ENCODE peak calls at places on chromosomes 7 and 10, in seven cellular contexts. Z is IMR-90, S is SK-N-SH, I is HepG2, X is H1, F is GM12878, W is K562. J is an unnamed sample.

GRCh38 chr7:114051871-114052324 is 133.1 kb upstream of the PPP1R3A start:
- DNase-seq in I (no peak), W (no peak), X (no peak), S (no peak), Z (no peak), F (peak; percentile 9), J (no peak)

GRCh38 chr7:94656925-94657731 is 1.2 kb upstream of the SGCE start:
- DNase-seq in I (no peak), Z (peak; percentile 40), X (peak; percentile 51), S (no peak), F (no peak), W (no peak), J (peak; percentile 48)

GRCh38 chr7:75772081-75773077 is at the start of gene CCL26:
- DNase-seq in F (no peak), W (no peak), Z (peak; percentile 79), I (peak; percentile 71), X (no peak), S (no peak), J (peak; percentile 76)

GRCh38 chr7:91082038-91082437 is 182.2 kb upstream of the FZD1 start:
- DNase-seq in I (no peak), F (no peak), S (no peak), Z (peak; percentile 73), W (no peak), X (no peak), J (no peak)

GRCh38 chr10:132407846-132408278 is 10.9 kb downstream of the PWWP2B start:
- DNase-seq in Z (peak; percentile 29), X (peak; percentile 91), W (no peak), I (no peak), S (peak; percentile 55), F (no peak), J (no peak)

GRCh38 chr10:97813311-97813710 is 36.3 kb upstream of the GOLGA7B start:
- DNase-seq in Z (no peak), S (no peak), I (no peak), W (no peak), F (no peak), X (no peak), J (no peak)

GRCh38 chr7:23347007-23347681 is 48.0 kb downstream of the MALSU1 start:
- DNase-seq in F (no peak), X (no peak), S (no peak), I (no peak), Z (no peak), W (peak; percentile 81), J (no peak)

GRCh38 chr7:130904792-130905191 is 170.8 kb upstream of the KLF14 start:
- DNase-seq in S (no peak), F (no peak), W (no peak), Z (peak; percentile 30), X (no peak), I (no peak), J (no peak)

GRCh38 chr7:3245077-3245476 is 56.0 kb upstream of the SDK1 start:
- DNase-seq in S (no peak), X (no peak), F (no peak), W (no peak), I (no peak), Z (peak; percentile 71), J (no peak)

GRCh38 chr7:112492165-112492564 is 11.4 kb downstream of the LSMEM1 start:
- DNase-seq in F (no peak), I (no peak), X (no peak), W (no peak), Z (no peak), S (no peak), J (no peak)

GRCh38 chr10:61618388-61618961 is 44.3 kb upstream of the CABCOCO1 start:
- DNase-seq in W (no peak), S (no peak), I (no peak), F (no peak), X (no peak), Z (no peak), J (no peak)

GRCh38 chr10:101394522-101395133 is 40.7 kb downstream of the BTRC start:
- DNase-seq in Z (no peak), X (no peak), W (peak; percentile 40), I (no peak), S (no peak), F (no peak), J (no peak)

GRCh38 chr10:4981722-4982471 is 18.7 kb downstream of the AKR1C1 start:
- DNase-seq in I (peak; percentile 79), W (peak; percentile 65), Z (peak; percentile 37), S (peak; percentile 12), F (no peak), X (peak; percentile 47), J (peak; percentile 94)

GRCh38 chr7:101524376-101524775 is 104.7 kb downstream of the MYL10 start:
- DNase-seq in I (no peak), F (no peak), S (no peak), X (no peak), Z (no peak), W (no peak), J (no peak)

GRCh38 chr10:112361951-112362770 is 11.8 kb upstream of the ACSL5 start:
- DNase-seq in F (no peak), Z (peak; percentile 37), I (no peak), W (no peak), S (no peak), X (no peak), J (no peak)

GRCh38 chr7:11950281-11950680 is 118.3 kb upstream of the THSD7A start:
- DNase-seq in Z (no peak), S (no peak), F (no peak), X (no peak), I (no peak), W (no peak), J (no peak)

GRCh38 chr10:98246911-98247820 is 20.8 kb downstream of the LOXL4 start:
- DNase-seq in S (no peak), X (no peak), I (no peak), F (no peak), W (no peak), Z (peak; percentile 84), J (no peak)

GRCh38 chr10:79207096-79207357 is 138.3 kb downstream of the ZMIZ1 start:
- DNase-seq in W (no peak), Z (no peak), X (no peak), F (no peak), S (no peak), I (no peak), J (no peak)

GRCh38 chr7:129665013-129665401 is 53.5 kb downstream of the NRF1 start:
- DNase-seq in S (peak; percentile 37), X (peak; percentile 72), W (no peak), I (no peak), Z (peak; percentile 98), F (no peak), J (peak; percentile 38)

GRCh38 chr10:56874950-56875349 is 513.9 kb upstream of the ZWINT start:
- DNase-seq in S (no peak), I (no peak), Z (no peak), X (no peak), W (no peak), F (no peak), J (no peak)

GRCh38 chr10:131166486-131166885 is 145.0 kb downstream of the TCERG1L start:
- DNase-seq in S (no peak), X (no peak), I (no peak), Z (no peak), F (no peak), W (no peak), J (no peak)

GRCh38 chr7:24732646-24733413 is 24.4 kb downstream of the GSDME start:
- DNase-seq in X (no peak), F (no peak), I (peak; percentile 20), Z (peak; percentile 92), W (no peak), S (no peak), J (peak; percentile 71)

GRCh38 chr10:6583447-6583846 is 3.4 kb upstream of the PRKCQ start:
- DNase-seq in F (no peak), I (no peak), S (no peak), Z (no peak), X (no peak), W (peak; percentile 46), J (no peak)

GRCh38 chr10:93548376-93549071 is 17.9 kb upstream of the FFAR4 start:
- DNase-seq in S (no peak), X (no peak), W (no peak), I (no peak), F (no peak), Z (peak; percentile 75), J (peak; percentile 70)

GRCh38 chr7:130144632-130145171 is 60.5 kb downstream of the TMEM209 start:
- DNase-seq in S (no peak), I (peak; percentile 33), F (no peak), X (peak; percentile 32), Z (peak; percentile 58), W (no peak), J (peak; percentile 21)

GRCh38 chr10:70255329-70256299 is 22.4 kb upstream of the PPA1 start:
- DNase-seq in I (peak; percentile 82), F (no peak), W (no peak), Z (no peak), S (no peak), X (no peak), J (no peak)

DNA sequence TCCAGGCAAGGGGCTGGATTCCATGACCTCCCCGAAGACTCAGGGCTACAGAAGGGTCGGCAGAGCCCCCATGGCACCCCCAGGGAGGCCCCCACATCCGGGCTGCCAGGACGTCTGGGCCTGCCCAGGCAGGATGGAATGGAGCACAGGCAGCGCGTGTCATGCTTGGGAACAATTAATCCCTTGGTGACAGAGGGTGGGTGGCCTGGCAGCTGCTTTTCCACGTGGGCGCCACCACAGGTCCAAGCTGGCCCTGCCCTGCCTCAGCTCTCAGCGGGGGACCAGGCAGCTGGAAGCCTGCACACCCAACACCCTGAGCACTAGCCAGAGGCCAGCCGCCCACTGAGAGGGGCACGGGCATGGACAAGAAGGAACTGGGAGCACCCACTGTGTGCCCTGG is 11.4 kb downstream of the ELN start:
- DNase-seq in Z (no peak), X (no peak), F (no peak), W (no peak), S (no peak), I (no peak), J (no peak)
- TF ChIP-seq RFX5 in Z (no peak), X (no peak), F (no peak), W (no peak), S (no peak), I (no peak), J (no peak)

DNA sequence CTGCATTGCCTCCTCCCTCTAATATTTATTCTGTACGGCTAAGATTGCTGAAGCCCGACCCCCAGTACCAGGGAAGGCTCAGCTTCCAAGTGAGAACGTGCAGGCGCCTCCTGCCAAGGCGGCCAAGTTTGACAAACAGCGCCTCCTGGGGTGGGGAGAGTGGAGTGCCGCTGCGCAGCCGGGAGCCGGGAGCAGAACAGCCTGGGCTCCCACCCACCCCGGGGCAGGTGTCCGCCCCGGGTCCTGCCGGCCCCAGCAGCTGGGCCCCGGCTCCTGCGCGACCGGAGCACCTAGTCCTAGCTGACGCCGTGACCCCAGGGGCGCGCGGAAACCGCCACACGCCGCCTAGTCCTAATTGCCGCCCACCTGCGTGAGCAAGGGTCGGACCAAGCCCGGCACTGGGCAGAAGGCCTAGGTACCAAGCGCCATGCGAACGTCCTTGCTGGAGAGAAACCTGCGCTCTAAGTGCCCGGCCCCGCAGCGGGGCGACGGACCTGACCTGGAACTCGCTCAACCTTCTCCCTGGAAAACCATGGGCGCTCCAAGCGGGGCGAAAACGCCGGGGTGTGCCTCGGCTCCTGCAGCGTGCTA is 5.0 kb upstream of the EBF3 start:
- DNase-seq in S (peak; percentile 89), F (no peak), I (peak; percentile 9), W (no peak), Z (peak; percentile 31), X (peak; percentile 93), J (peak; percentile 56)
- TF ChIP-seq RFX5 in S (no peak), F (no peak), I (no peak), W (no peak), Z (no peak), X (no peak), J (no peak)

GRCh38 chr10:82910301-82910700 is 1035.3 kb downstream of the NRG3 start:
- DNase-seq in X (no peak), F (no peak), S (no peak), I (no peak), W (no peak), Z (no peak), J (no peak)
- TF ChIP-seq RFX5 in X (no peak), F (no peak), S (no peak), I (no peak), W (no peak), Z (no peak), J (no peak)

GRCh38 chr10:67869996-67870395 is 14.5 kb upstream of the SIRT1 start:
- DNase-seq in S (no peak), I (no peak), X (no peak), F (no peak), Z (no peak), W (no peak), J (no peak)
- TF ChIP-seq RFX5 in S (no peak), I (no peak), X (no peak), F (no peak), Z (no peak), W (no peak), J (no peak)